ENCODE peak calls at places on chromosomes 2 and 18, in six cellular contexts. Z is dorsolateral prefrontal cortex; F is GM23338; Q is fibroblast of villous mesenchyme; M is EL; S is stimulated activated CD4-positive, alpha-beta T cell treated with anti-CD3 and anti-CD28 coated beads, TNF-alpha, amount 100 ng/mL, for 48 hours. W is an unnamed sample.

GRCh38 chr18:55657572-55658331 is 69.8 kb upstream of the TCF4 start:
- DNase-seq in M (no peak), S (no peak), Z (no peak), F (no peak), Q (no peak), W (no peak)

GRCh38 chr2:135819211-135819610 is 17.8 kb downstream of the LCT start:
- DNase-seq in Z (no peak), Q (peak), M (peak), S (peak), F (peak), W (no peak)

GRCh38 chr2:64586054-64586453 is 61.9 kb downstream of the AFTPH start:
- DNase-seq in Z (no peak), F (no peak), M (no peak), S (no peak), Q (no peak), W (no peak)

GRCh38 chr2:68807821-68808266 is 63.4 kb downstream of the BMP10 start:
- DNase-seq in M (peak), Q (peak), F (no peak), Z (no peak), S (no peak), W (no peak)

GRCh38 chr2:152835674-152836073 is 117.3 kb downstream of the ARL6IP6 start:
- DNase-seq in Q (no peak), S (no peak), M (no peak), F (no peak), Z (no peak), W (no peak)

GRCh38 chr2:102147935-102148334 is 5.4 kb downstream of the IL1R1 start:
- DNase-seq in S (peak), Z (no peak), M (no peak), Q (peak), F (no peak), W (no peak)

GRCh38 chr2:111634995-111635538 is 248.9 kb downstream of the ANAPC1 start:
- DNase-seq in S (no peak), Z (no peak), M (no peak), Q (peak), F (no peak), W (no peak)

GRCh38 chr18:11398625-11399024 is 210.8 kb upstream of the SLC35G4 start:
- DNase-seq in Z (no peak), S (no peak), Q (no peak), M (no peak), F (peak), W (no peak)

GRCh38 chr2:176184749-176185148 is 3.7 kb upstream of the HOXD1 start:
- DNase-seq in M (no peak), F (no peak), Z (no peak), Q (no peak), S (no peak), W (no peak)

GRCh38 chr2:39481611-39482010 is 44.5 kb upstream of the MAP4K3 start:
- DNase-seq in F (no peak), M (peak), S (no peak), Q (peak), Z (no peak), W (no peak)

GRCh38 chr2:223797811-223798721 is 39.3 kb downstream of the AP1S3 start:
- DNase-seq in Q (peak), M (peak), S (no peak), Z (no peak), F (peak), W (no peak)

GRCh38 chr2:18829976-18830375 is 240.6 kb upstream of the NT5C1B start:
- DNase-seq in M (peak), Z (no peak), S (no peak), Q (peak), F (no peak), W (no peak)

GRCh38 chr18:69956655-69957054 is 9.0 kb upstream of the CD226 start:
- DNase-seq in S (no peak), Q (no peak), F (no peak), Z (no peak), M (no peak), W (no peak)

GRCh38 chr2:71306762-71307161 is 24.8 kb upstream of the ZNF638 start:
- DNase-seq in Z (no peak), Q (peak), F (peak), M (peak), S (no peak), W (no peak)

GRCh38 chr18:58831610-58832009 is 33.1 kb upstream of the ZNF532 start:
- DNase-seq in M (no peak), Q (peak), S (no peak), Z (no peak), F (no peak), W (no peak)

GRCh38 chr2:109609352-109610024 is 4.3 kb downstream of the SEPTIN10 start:
- DNase-seq in F (peak), Z (no peak), S (no peak), M (peak), Q (peak), W (no peak)

GRCh38 chr18:23871410-23871809 is 143.1 kb upstream of the TTC39C start:
- DNase-seq in F (peak), M (no peak), S (peak), Q (no peak), Z (no peak), W (no peak)

GRCh38 chr18:52781113-52781512 is 441.1 kb downstream of the DCC start:
- DNase-seq in M (no peak), S (no peak), F (no peak), Q (no peak), Z (no peak), W (no peak)

GRCh38 chr2:45043171-45043570 is 33.9 kb upstream of the SIX2 start:
- DNase-seq in M (no peak), Z (no peak), Q (no peak), S (no peak), F (no peak), W (no peak)

GRCh38 chr2:67641709-67642397 is 244.7 kb downstream of the ETAA1 start:
- DNase-seq in F (no peak), M (no peak), Q (peak), Z (no peak), S (no peak), W (no peak)

GRCh38 chr2:18445412-18446320 is 114.8 kb downstream of the RDH14 start:
- DNase-seq in F (no peak), M (no peak), S (no peak), Q (no peak), Z (no peak), W (no peak)

GRCh38 chr18:10025756-10026290 is 112.0 kb downstream of the VAPA start:
- DNase-seq in F (no peak), Q (peak), M (no peak), S (no peak), Z (no peak), W (no peak)

GRCh38 chr2:229252996-229253395 is 18.1 kb downstream of the PID1 start:
- DNase-seq in M (no peak), Q (no peak), F (no peak), Z (no peak), S (no peak), W (no peak)

GRCh38 chr2:21044694-21045371 is 960 bp upstream of the APOB start:
- DNase-seq in S (no peak), M (no peak), Q (no peak), F (peak), Z (no peak), W (no peak)

GRCh38 chr2:28188436-28188835 is 204.2 kb upstream of the FOSL2 start:
- DNase-seq in F (no peak), M (no peak), Z (no peak), Q (no peak), S (no peak), W (no peak)

GRCh38 chr2:154709215-154709614 is 10.7 kb downstream of the KCNJ3 start:
- DNase-seq in M (no peak), F (no peak), Z (no peak), S (no peak), Q (no peak), W (no peak)

GRCh38 chr18:32804126-32804888 is 31.5 kb upstream of the KLHL14 start:
- DNase-seq in S (no peak), Q (no peak), M (no peak), F (no peak), Z (no peak), W (no peak)

GRCh38 chr18:33804258-33804657 is 226.2 kb downstream of the ASXL3 start:
- DNase-seq in F (no peak), S (no peak), Z (no peak), Q (peak), M (no peak), W (no peak)

GRCh38 chr2:109663721-109664120 is 49.6 kb downstream of the SOWAHC start:
- DNase-seq in M (peak), Z (no peak), F (no peak), Q (peak), S (no peak), W (no peak)

W was measured in GOT3.